ENCODE peak calls at places on chromosomes 13 and 19, in five cellular contexts. R, N, U, T and I are unnamed samples.

GRCh38 chr19:30540671-30541210 is 168.6 kb downstream of the ZNF536 start:
- DNase-seq in T (no peak), R (no peak), N (no peak), U (no peak), I (no peak)

GRCh38 chr13:64397699-64398098 is 2832.4 kb downstream of the PCDH9 start:
- DNase-seq in R (peak), U (no peak), T (peak), N (no peak), I (no peak)

GRCh38 chr13:27713767-27714166 is 78.5 kb upstream of the GSX1 start:
- DNase-seq in N (no peak), T (no peak), R (no peak), U (no peak), I (no peak)

GRCh38 chr13:112875627-112876026 is 93.4 kb upstream of the MCF2L start:
- DNase-seq in R (no peak), U (no peak), T (no peak), N (no peak), I (no peak)

GRCh38 chr19:50512999-50513745 is 541 bp downstream of the ASPDH start:
- DNase-seq in R (no peak), N (no peak), U (no peak), T (no peak), I (no peak)

GRCh38 chr13:71813187-71813586 is 53.8 kb downstream of the DACH1 start:
- DNase-seq in T (no peak), N (no peak), R (no peak), U (no peak), I (no peak)

GRCh38 chr19:21566073-21566472 is 60.7 kb downstream of the ZNF429 start:
- DNase-seq in T (no peak), R (no peak), U (no peak), N (no peak), I (no peak)

GRCh38 chr13:95298971-95299627 is 2.2 kb downstream of the ABCC4 start:
- DNase-seq in T (peak), R (peak), U (no peak), N (peak), I (no peak)

GRCh38 chr13:27953671-27954405 is 15.3 kb downstream of the CDX2 start:
- DNase-seq in N (peak), R (peak), U (peak), T (peak), I (peak)

GRCh38 chr13:75796825-75797224 is 160.7 kb downstream of the LMO7 start:
- DNase-seq in T (no peak), N (no peak), R (no peak), U (no peak), I (no peak)

GRCh38 chr13:70408865-70409264 is 300.6 kb upstream of the KLHL1 start:
- DNase-seq in U (no peak), N (no peak), T (no peak), R (peak), I (no peak)

GRCh38 chr13:110521946-110522345 is 39.6 kb downstream of the RAB20 start:
- DNase-seq in R (no peak), U (no peak), T (no peak), N (no peak), I (no peak)

GRCh38 chr13:113976711-113977684 is 3.1 kb upstream of the C13orf46 start:
- DNase-seq in R (peak), N (peak), T (peak), U (no peak), I (no peak)

GRCh38 chr13:95237310-95237870 is 63.9 kb downstream of the ABCC4 start:
- DNase-seq in N (no peak), R (no peak), U (no peak), T (no peak), I (no peak)

GRCh38 chr19:16121141-16121540 is 9.5 kb downstream of the RAB8A start:
- DNase-seq in N (no peak), R (no peak), U (no peak), T (no peak), I (no peak)

GRCh38 chr13:71759506-71760225 is 107.3 kb downstream of the DACH1 start:
- DNase-seq in T (no peak), U (no peak), N (no peak), R (no peak), I (no peak)

GRCh38 chr13:39881887-39882286 is 226.4 kb downstream of the COG6 start:
- DNase-seq in U (no peak), N (peak), T (peak), R (no peak), I (no peak)

GRCh38 chr13:33487575-33488243 is 202.2 kb upstream of the STARD13 start:
- DNase-seq in T (peak), R (peak), N (peak), U (no peak), I (no peak)

GRCh38 chr13:59671853-59672252 is 491.9 kb downstream of the DIAPH3 start:
- DNase-seq in R (no peak), N (no peak), T (peak), U (no peak), I (no peak)

GRCh38 chr13:24192036-24192810 is 31.7 kb downstream of the SPATA13 start:
- DNase-seq in N (no peak), R (no peak), T (no peak), U (no peak), I (no peak)

GRCh38 chr13:36108342-36108741 is 22.8 kb downstream of the DCLK1 start:
- DNase-seq in T (no peak), R (no peak), N (no peak), U (no peak), I (no peak)

GRCh38 chr13:37138169-37138568 is 32.7 kb upstream of the CSNK1A1L start:
- DNase-seq in N (peak), T (peak), R (peak), U (no peak), I (peak)

GRCh38 chr19:17718467-17718987 is 753 bp upstream of the MAP1S start:
- DNase-seq in R (no peak), U (no peak), T (no peak), N (no peak), I (no peak)

GRCh38 chr19:39351537-39352037 is 9.4 kb downstream of the SAMD4B start:
- DNase-seq in U (no peak), R (peak), T (no peak), N (peak), I (no peak)

GRCh38 chr19:56141416-56141992 is 417 bp downstream of the ZNF444 start:
- DNase-seq in T (no peak), U (no peak), R (peak), N (peak), I (no peak)

GRCh38 chr13:65929436-65929835 is 1300.7 kb downstream of the PCDH9 start:
- DNase-seq in N (no peak), T (no peak), R (no peak), U (no peak), I (no peak)

DNA sequence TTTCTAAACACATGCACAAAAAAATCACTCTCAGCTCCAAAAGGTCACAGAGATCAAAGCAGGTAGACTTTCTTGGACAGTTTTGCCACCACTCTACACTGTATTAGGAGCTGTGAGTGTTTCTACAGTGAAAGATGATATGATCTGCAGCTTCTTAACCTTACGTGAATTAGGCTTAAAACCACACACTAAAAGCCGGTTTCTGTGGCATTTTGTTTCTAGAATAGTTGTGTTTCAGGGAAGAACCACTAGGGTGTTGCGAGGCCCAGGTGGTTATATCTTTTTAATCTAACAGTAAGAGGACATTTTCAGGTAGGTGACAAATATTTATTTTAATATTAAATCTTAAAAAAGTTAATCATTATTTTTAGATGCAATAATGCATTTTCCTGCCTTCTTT is 216.4 kb downstream of the KLF5 start:
- DNase-seq in N (no peak), U (no peak), T (no peak), R (no peak), I (no peak)
- TF ChIP-seq CTCF in N (no peak), U (no peak), T (no peak), R (no peak), I (no peak)

DNA sequence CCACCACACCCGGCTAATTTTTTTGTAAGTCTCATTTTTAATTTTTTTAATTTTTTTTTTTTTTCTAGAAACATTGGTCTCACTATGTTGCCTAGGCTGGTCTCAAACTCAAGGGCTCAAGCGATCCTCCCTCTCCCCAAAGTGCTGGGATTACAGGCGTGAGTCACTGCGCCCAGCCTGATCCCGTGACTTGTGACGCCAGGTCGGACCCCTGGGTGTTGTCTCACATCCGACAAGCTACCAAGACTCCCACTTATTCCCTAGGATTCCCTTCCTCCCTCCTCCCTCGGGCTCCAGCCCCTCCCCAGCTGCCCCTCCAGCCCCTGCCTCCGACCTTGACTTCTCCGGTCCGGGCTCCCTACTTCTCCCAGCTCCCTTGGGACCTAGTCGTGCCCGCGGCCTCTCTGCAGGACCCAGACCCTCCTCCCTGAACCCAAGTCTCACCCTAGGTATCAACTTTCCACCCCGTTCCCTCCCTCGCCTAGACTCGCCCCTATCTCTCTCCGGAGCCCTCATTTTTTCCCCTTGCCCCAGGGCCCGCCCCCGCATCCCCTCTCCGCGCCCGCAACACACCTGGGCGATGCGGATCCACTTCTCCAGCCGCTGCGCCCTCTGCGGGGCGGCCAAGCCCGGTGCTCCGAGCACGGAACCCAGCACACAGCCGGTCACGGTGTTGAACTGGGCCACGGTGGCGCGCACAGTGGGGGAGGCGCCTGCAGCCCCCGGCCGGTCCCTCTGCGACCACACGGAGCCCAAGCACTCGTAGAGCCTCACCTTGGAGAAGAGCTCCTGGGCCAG is 13.1 kb downstream of the RGL3 start:
- DNase-seq in T (peak), U (no peak), N (peak), R (no peak), I (peak)
- TF ChIP-seq CTCF in T (peak), U (no peak), N (peak), R (peak), I (no peak)

GRCh38 chr13:98397221-98397620 is 179.7 kb downstream of the STK24 start:
- DNase-seq in N (peak), U (no peak), R (peak), T (peak), I (no peak)
- TF ChIP-seq CTCF in N (peak), U (no peak), R (peak), T (peak), I (no peak)

GRCh38 chr13:74573654-74574053 is 439.4 kb upstream of the KLF12 start:
- DNase-seq in U (no peak), R (no peak), T (no peak), N (no peak), I (peak)
- TF ChIP-seq CTCF in U (no peak), R (peak), T (peak), N (no peak), I (peak)

DNA sequence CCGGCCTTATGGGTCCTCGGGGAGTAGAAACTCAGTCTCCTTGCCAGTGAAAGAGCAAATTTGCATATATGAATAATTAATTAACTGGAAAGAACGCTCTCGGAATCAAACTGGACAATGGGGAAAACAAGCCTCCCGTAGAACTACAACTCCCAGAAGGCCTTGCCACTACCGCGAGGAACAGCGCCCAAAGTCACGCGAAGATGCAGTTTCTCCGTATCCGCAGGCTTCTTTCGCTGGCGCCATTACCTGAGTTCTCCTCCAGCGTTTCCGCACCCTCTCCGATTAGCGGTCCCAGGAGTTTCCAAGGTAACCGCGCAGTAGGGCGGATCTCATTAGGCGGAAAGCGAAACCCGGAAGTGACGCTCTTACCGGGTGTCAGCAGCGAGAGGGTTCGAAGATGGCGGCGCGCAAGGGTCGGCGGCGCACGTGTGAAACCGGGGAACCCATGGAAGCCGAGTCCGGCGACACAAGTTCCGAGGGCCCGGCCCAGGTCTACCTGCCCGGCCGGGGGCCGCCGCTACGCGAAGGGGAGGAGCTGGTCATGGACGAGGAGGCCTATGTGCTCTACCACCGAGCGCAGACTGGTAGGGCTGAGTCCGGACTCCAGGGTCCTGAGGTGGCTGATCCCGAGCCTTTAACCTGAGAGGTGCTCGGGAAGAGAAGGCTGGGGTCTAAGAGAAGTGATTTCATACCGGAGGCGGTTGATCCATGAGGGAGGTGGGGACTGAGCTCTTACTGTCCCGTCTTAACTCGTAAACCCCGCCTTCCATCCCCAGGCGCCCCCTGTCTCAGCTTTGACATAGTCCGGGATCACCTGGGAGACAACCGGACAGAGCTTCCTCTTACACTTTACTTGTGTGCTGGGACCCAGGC is at the start of gene GRWD1:
- DNase-seq in T (peak), U (peak), R (peak), N (peak), I (peak)
- TF ChIP-seq CTCF in T (no peak), U (peak), R (peak), N (no peak), I (no peak)

DNA sequence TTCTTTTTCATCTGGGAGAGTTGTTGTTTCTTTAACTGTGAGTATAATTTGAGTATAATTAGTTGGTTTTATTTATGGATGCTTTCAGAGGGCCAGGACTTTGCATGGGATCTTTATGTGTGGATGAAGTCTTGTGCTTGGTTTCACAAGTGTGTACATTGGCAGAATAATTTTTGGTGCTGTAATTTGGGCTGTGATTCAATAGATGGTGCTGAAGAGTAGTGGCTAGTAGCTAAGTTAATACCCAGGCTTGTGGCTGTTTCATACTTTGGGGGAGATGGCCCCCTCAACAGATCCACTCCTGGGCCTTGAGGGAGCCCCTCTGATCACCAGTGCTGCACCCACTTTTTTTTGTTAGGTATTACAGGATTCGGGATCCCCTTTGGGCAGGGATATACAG is 1142.4 kb downstream of the SLITRK1 start:
- DNase-seq in U (no peak), R (peak), N (peak), T (peak), I (no peak)
- TF ChIP-seq CTCF in U (no peak), R (peak), N (peak), T (peak), I (no peak)

GRCh38 chr19:49085868-49086232 is 599 bp downstream of the SNRNP70 start:
- DNase-seq in R (peak), U (no peak), T (no peak), N (no peak), I (no peak)
- TF ChIP-seq CTCF in R (no peak), U (no peak), T (no peak), N (no peak), I (no peak)

DNA sequence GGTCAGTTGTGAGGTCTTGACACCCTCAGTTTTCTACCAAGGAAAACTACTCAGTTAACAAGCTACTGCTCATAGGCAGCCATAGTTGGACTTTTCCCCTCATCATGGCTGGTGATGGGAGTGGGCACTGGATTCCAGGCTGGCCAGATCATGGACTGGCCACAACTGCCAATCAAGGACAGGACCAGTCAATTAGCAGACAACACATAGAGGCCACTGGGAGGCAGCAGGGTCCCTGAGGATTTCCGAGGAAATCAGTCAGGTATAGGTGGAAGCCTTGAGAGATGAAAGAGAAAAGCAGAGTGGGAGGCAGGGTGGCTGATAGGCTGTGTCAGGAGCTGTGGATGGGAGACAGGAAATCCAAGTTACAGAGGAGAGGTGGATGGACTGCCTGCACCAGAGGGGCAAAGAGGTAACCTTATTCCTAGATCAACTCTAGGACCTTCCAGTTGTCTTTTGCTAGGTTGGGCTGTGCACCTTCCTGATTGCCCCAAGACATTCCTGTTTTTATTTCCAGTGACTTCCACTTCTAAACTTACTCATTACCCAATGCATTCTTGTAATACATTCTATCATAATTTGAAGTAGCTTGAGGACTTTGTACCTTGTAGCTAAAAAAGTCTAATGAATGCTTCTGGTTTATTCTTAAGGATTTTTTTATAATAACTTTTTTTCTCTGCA is 361.8 kb downstream of the KCNRG start:
- DNase-seq in R (no peak), T (no peak), U (peak), N (no peak), I (no peak)
- TF ChIP-seq CTCF in R (peak), T (no peak), U (peak), N (no peak), I (no peak)